ENCODE peak calls at places on chromosomes 1 and 21, in nine cellular contexts. S, E, L, W, A, H, O, I and Q are unnamed samples.

GRCh38 chr1:88892146-88892877 is 945 bp upstream of the GTF2B start:
- DNase-seq in S (no peak), E (no peak), L (no peak), W (no peak), A (no peak), H (peak; percentile 89), O (peak; percentile 66), I (no peak), Q (no peak)

GRCh38 chr1:61076728-61077675 is 5.4 kb upstream of the NFIA start:
- DNase-seq in S (peak; percentile 85), E (peak; percentile 73), L (peak; percentile 92), W (no peak), A (peak; percentile 76), H (peak; percentile 82), O (peak; percentile 97), I (peak; percentile 85), Q (peak; percentile 91)

GRCh38 chr1:174659823-174660222 is 212.1 kb downstream of the GPR52 start:
- DNase-seq in S (no peak), E (no peak), L (no peak), W (peak; percentile 33), A (no peak), H (peak; percentile 68), O (no peak), I (no peak), Q (no peak)

GRCh38 chr1:221839794-221840395 is 98.0 kb upstream of the DUSP10 start:
- DNase-seq in S (no peak), E (peak; percentile 68), L (peak; percentile 84), W (peak; percentile 99), A (peak; percentile 63), H (peak; percentile 57), O (no peak), I (peak; percentile 63), Q (no peak)

GRCh38 chr1:11521605-11522399 is 42.8 kb downstream of the DISP3 start:
- DNase-seq in S (no peak), E (no peak), L (peak; percentile 32), W (no peak), A (no peak), H (no peak), O (no peak), I (peak; percentile 38), Q (no peak)

GRCh38 chr1:41768538-41768937 is 150.2 kb downstream of the HIVEP3 start:
- DNase-seq in S (no peak), E (no peak), L (no peak), W (no peak), A (no peak), H (no peak), O (no peak), I (no peak), Q (no peak)

GRCh38 chr1:179126338-179127060 is 44.6 kb downstream of the TOR3A start:
- DNase-seq in S (no peak), E (peak; percentile 47), L (peak; percentile 90), W (no peak), A (no peak), H (no peak), O (no peak), I (no peak), Q (peak; percentile 95)

GRCh38 chr1:180540697-180541594 is 17.8 kb upstream of the OVAAL start:
- DNase-seq in S (no peak), E (no peak), L (peak; percentile 86), W (no peak), A (no peak), H (no peak), O (no peak), I (no peak), Q (no peak)

GRCh38 chr1:212401042-212401441 is 13.6 kb downstream of the PACC1 start:
- DNase-seq in S (no peak), E (no peak), L (no peak), W (no peak), A (no peak), H (no peak), O (no peak), I (no peak), Q (no peak)

GRCh38 chr1:30184393-30185141 is 538.8 kb downstream of the MATN1 start:
- DNase-seq in S (no peak), E (no peak), L (no peak), W (no peak), A (no peak), H (no peak), O (no peak), I (no peak), Q (no peak)

GRCh38 chr21:25487046-25487594 is 120.2 kb downstream of the MRPL39 start:
- DNase-seq in S (no peak), E (no peak), L (no peak), W (no peak), A (no peak), H (no peak), O (no peak), I (no peak), Q (no peak)

GRCh38 chr21:26683996-26684395 is 110.9 kb upstream of the CYYR1 start:
- DNase-seq in S (no peak), E (no peak), L (no peak), W (no peak), A (no peak), H (no peak), O (no peak), I (no peak), Q (no peak)

GRCh38 chr1:151578941-151579340 is 32.9 kb upstream of the SNX27 start:
- DNase-seq in S (no peak), E (no peak), L (no peak), W (no peak), A (no peak), H (no peak), O (no peak), I (no peak), Q (no peak)

GRCh38 chr1:230123280-230124186 is 56.5 kb downstream of the GALNT2 start:
- DNase-seq in S (no peak), E (no peak), L (no peak), W (no peak), A (no peak), H (no peak), O (no peak), I (no peak), Q (no peak)
- H3K4me1 ChIP-seq in S (peaks cover 17% of the 10 kb centered on the region), E (peaks cover 29% of the 10 kb centered on the region), L (peaks cover 10% of the 10 kb centered on the region), W (peaks cover 62% of the 10 kb centered on the region), A (peaks cover 6% of the 10 kb centered on the region), H (peaks cover 10% of the 10 kb centered on the region), O (peaks cover 23% of the 10 kb centered on the region), I (no peaks in the 10 kb centered on the region), Q (peaks cover 23% of the 10 kb centered on the region)

DNA sequence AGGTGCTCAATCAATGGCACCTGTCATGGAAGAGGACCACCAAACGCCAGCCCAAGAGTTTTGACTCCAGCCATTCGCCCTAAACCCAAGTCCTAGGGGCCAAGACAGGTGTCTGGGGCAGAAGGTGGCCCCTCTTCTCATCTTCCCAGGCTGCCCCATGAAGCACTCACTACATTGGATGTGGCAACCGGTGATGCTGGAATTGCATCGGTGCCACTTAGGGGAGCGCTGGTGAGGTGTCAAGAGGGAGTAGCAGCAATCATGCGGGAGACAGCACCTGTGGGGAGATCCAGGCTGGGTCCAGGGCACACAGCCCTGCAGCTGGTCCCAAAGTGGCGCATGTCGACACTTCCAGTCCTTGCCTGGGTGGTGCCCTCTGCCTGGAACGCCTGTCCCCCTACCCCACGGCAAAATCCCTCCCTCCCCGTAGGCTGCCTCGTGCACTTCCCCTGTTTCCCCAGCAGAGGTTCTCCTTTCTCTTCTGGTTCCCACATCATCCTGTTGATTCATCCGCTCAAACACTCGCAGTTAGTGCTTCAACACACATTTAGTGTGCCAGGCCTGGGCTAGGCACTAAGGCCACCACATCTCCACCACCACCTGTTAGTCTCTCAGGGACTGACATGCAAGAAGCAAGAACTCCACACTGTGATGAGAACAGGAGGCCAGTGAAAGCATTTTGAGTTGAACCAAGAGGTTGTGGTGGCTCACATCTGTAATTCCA is 18.5 kb downstream of the PLA2G2D start:
- DNase-seq in S (peak; percentile 5), E (no peak), L (peak; percentile 72), W (no peak), A (no peak), H (peak; percentile 52), O (peak; percentile 86), I (no peak), Q (peak; percentile 23)
- H3K36me3 ChIP-seq in S (no peaks in the 10 kb centered on the region), E (no peaks in the 10 kb centered on the region), L (no peaks in the 10 kb centered on the region), W (no peaks in the 10 kb centered on the region), A (no peaks in the 10 kb centered on the region), H (no peaks in the 10 kb centered on the region), O (no peaks in the 10 kb centered on the region), I (no peaks in the 10 kb centered on the region), Q (no peaks in the 10 kb centered on the region)

GRCh38 chr1:20481158-20481617 is 4.8 kb downstream of the CAMK2N1 start:
- DNase-seq in S (no peak), E (no peak), L (no peak), W (no peak), A (no peak), H (no peak), O (no peak), I (no peak), Q (no peak)

GRCh38 chr1:20481643-20482498 is 4.1 kb downstream of the CAMK2N1 start:
- DNase-seq in S (no peak), E (no peak), L (no peak), W (no peak), A (no peak), H (no peak), O (no peak), I (no peak), Q (no peak)

GRCh38 chr1:20479840-20480239 is 6.2 kb downstream of the CAMK2N1 start:
- DNase-seq in S (no peak), E (no peak), L (no peak), W (no peak), A (no peak), H (no peak), O (no peak), I (no peak), Q (no peak)

GRCh38 chr1:20478072-20478660 is 7.8 kb downstream of the CAMK2N1 start:
- DNase-seq in S (no peak), E (no peak), L (no peak), W (no peak), A (no peak), H (no peak), O (no peak), I (no peak), Q (no peak)

DNA sequence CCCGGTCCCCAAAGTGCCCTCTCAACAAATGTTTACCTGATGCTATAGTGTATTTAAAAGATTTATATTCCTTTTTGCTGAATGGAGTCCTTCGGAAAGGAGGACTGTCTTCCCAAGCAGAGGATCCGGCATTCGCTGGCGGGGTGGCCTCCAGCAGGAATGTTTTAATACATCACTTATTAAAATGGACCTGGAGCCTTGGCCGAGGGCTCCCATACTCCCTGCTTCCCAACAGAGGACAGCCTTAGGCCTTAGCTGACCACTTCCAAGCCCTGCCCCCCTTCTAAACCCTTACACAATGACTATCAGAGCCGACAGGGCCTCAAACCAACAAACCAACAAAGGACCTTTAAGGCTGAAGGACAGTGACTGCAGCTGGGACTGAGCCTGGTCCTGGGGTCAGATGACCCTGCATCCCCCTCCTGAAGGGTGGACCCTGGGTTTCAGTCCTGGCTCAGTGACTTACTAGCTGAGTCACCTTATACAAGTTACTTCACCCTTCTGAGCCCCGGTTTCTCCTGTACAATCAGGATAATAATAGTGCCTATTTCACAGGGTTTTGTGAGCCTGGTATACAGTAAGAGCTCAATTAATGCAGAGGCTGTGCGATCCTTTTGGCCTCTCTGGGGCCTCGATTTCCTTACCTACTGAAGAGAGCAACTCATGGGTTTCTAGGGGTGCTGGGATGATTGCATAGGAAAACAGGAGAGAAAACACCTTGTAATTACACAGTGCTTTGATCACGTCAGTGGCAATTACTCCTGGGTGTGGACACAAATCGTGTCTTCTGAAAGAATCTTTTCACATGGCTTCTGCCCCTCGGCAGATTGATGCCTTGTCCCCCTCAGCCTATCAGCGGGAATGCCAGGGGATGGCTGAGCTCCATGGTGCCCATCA is 5.5 kb downstream of the CAMK2N1 start:
- DNase-seq in S (no peak), E (no peak), L (no peak), W (no peak), A (no peak), H (no peak), O (no peak), I (no peak), Q (no peak)
- H3K4me1 ChIP-seq in S (peaks cover 14% of the 10 kb centered on the region), E (peaks cover 26% of the 10 kb centered on the region), L (no peaks in the 10 kb centered on the region), W (peaks cover 40% of the 10 kb centered on the region), A (peaks cover 18% of the 10 kb centered on the region), H (peaks cover 54% of the 10 kb centered on the region), O (peaks cover 51% of the 10 kb centered on the region), I (peaks cover 15% of the 10 kb centered on the region), Q (peaks cover 14% of the 10 kb centered on the region)

GRCh38 chr1:15837931-15838330 is 9.6 kb upstream of the SPEN start:
- DNase-seq in S (no peak), E (no peak), L (peak; percentile 69), W (no peak), A (no peak), H (no peak), O (no peak), I (no peak), Q (no peak)
- H3K36me3 ChIP-seq in S (no peaks in the 10 kb centered on the region), E (no peaks in the 10 kb centered on the region), L (no peaks in the 10 kb centered on the region), W (no peaks in the 10 kb centered on the region), A (no peaks in the 10 kb centered on the region), H (no peaks in the 10 kb centered on the region), O (no peaks in the 10 kb centered on the region), I (no peaks in the 10 kb centered on the region), Q (no peaks in the 10 kb centered on the region)